ENCODE peak calls at places on chromosome 12, in seven cellular contexts. S, T, J, R, B, I and X are unnamed samples. For H3K9me3, the result is how much of the 10 kb centered on the place peaks cover.

GRCh38 chr12:51822956-51823355 is 25.6 kb downstream of the FIGNL2 start:
- DNase-seq in S (no peak), R (no peak), I (no peak), B (no peak), J (no peak), T (no peak), X (no peak)

GRCh38 chr12:44847888-44848770 is 28.0 kb downstream of the NELL2 start:
- DNase-seq in R (peak), T (no peak), S (no peak), J (no peak), B (no peak), I (no peak), X (no peak)

GRCh38 chr12:117563007-117563406 is 201.6 kb upstream of the NOS1 start:
- DNase-seq in S (no peak), I (no peak), T (no peak), J (no peak), B (no peak), R (no peak), X (no peak)

GRCh38 chr12:124768462-124769165 is 95.0 kb downstream of the SCARB1 start:
- DNase-seq in S (peak), I (no peak), J (no peak), T (no peak), R (no peak), B (peak), X (no peak)

GRCh38 chr12:91178139-91178561 is 4.5 kb downstream of the DCN start:
- DNase-seq in B (peak), S (peak), J (no peak), R (no peak), I (no peak), T (no peak), X (peak)

GRCh38 chr12:112841891-112842290 is 50.3 kb downstream of the RPH3A start:
- DNase-seq in J (no peak), R (no peak), S (no peak), T (no peak), I (no peak), B (peak), X (no peak)

GRCh38 chr12:111393700-111394275 is 11.9 kb upstream of the SH2B3 start:
- DNase-seq in I (no peak), R (no peak), B (peak), S (peak), T (peak), J (no peak), X (no peak)

GRCh38 chr12:97711392-97711791 is 248.8 kb downstream of the RMST start:
- DNase-seq in R (no peak), B (no peak), T (no peak), J (no peak), I (no peak), S (no peak), X (no peak)

GRCh38 chr12:45369065-45369464 is 153.2 kb downstream of the ANO6 start:
- DNase-seq in J (no peak), S (peak), B (peak), R (no peak), I (peak), T (no peak), X (no peak)

GRCh38 chr12:121709478-121709890 is 3.1 kb upstream of the TMEM120B start:
- DNase-seq in B (peak), S (peak), J (no peak), T (no peak), R (no peak), I (no peak), X (no peak)

GRCh38 chr12:107558141-107558815 is 127.3 kb upstream of the PWP1 start:
- DNase-seq in B (no peak), T (no peak), S (no peak), R (no peak), J (no peak), I (no peak), X (no peak)

GRCh38 chr12:122917508-122918227 is 21.7 kb upstream of the VPS37B start:
- DNase-seq in S (peak), T (peak), B (peak), R (no peak), I (no peak), J (peak), X (peak)

GRCh38 chr12:57940052-57940914 is 1.1 kb upstream of the ATP23 start:
- DNase-seq in B (no peak), J (no peak), S (no peak), T (no peak), R (no peak), I (no peak), X (no peak)

GRCh38 chr12:51217968-51218606 is at the start of gene POU6F1:
- DNase-seq in T (peak), I (peak), J (peak), B (peak), R (peak), S (peak), X (peak)

GRCh38 chr12:59446156-59446555 is 149.7 kb upstream of the SLC16A7 start:
- DNase-seq in I (no peak), R (no peak), T (no peak), B (no peak), S (no peak), J (no peak), X (no peak)

GRCh38 chr12:93573552-93574223 is 1.2 kb downstream of the SOCS2 start:
- DNase-seq in S (peak), T (no peak), B (peak), J (peak), R (no peak), I (no peak), X (peak)

GRCh38 chr12:69642531-69642930 is 31.8 kb upstream of the LRRC10 start:
- DNase-seq in T (no peak), S (no peak), R (no peak), J (no peak), I (no peak), B (no peak), X (no peak)
- H3K27ac ChIP-seq in T (no peak), S (no peak), R (no peak), J (no peak), I (no peak), B (no peak), X (no peak)

DNA sequence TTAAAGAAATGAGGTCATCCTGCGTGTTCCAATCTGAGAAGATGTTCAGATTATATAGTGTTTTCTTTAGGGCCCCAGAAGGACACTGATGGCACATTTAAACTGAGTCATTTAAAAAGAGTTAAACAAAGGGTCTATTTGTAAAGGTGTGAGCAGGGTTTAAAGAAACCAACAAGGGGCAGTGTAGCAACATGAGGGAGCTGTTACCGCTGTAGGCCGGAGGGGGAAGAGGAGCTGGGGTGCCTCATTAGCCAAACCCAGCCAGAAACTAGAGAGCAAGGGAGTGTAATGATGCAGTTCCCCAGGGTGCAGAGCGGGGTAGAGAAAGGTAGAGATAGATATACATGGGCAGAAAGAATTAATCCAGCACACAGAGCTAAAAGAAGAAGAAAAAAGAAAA is 160.4 kb downstream of the TBX5 start:
- DNase-seq in I (no peak), R (no peak), B (no peak), J (no peak), T (no peak), S (no peak), X (no peak)
- TF ChIP-seq CTCF in I (peak), R (no peak), B (no peak), J (no peak), T (no peak), S (no peak), X (no peak)

GRCh38 chr12:99619389-99620158 is 28.0 kb upstream of the GARIN6 start:
- DNase-seq in I (peak), B (peak), T (no peak), R (no peak), J (no peak), S (peak), X (peak)
- H3K9me3 ChIP-seq in I (under half), B (under half), T (under half), R (under half), J (under half), S (under half), X (under half)

GRCh38 chr12:41962171-41962572 is 182.5 kb downstream of the GXYLT1 start:
- DNase-seq in I (no peak), S (no peak), R (no peak), J (no peak), B (no peak), T (peak), X (no peak)

GRCh38 chr12:41959271-41959670 is 185.4 kb downstream of the GXYLT1 start:
- DNase-seq in J (no peak), S (no peak), B (no peak), R (no peak), T (no peak), I (no peak), X (no peak)

GRCh38 chr12:41950455-41950854 is 194.2 kb downstream of the GXYLT1 start:
- DNase-seq in J (no peak), S (no peak), T (no peak), B (no peak), I (no peak), R (no peak), X (no peak)

DNA sequence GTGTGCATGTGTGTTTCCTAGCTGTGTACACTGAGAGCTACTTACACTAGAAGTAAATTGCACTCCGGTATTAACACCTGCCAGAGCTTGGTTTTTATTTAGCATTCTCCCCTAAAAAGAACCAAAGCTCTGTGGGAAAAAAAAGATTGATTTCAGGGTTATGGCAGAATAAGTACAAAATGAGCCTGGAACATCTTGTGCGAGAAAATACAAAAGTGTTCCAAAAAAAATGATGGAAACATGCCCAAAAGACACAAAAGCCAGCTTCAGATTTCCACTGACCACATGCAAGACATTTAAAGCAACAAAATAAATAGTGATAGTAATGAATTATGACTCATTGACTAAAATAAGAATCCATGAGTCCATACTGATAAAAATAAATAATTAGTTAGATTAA is 188.3 kb downstream of the GXYLT1 start:
- DNase-seq in R (no peak), S (no peak), T (no peak), B (no peak), J (no peak), I (no peak), X (no peak)
- H3K27ac ChIP-seq in R (no peak), S (no peak), T (no peak), B (no peak), J (no peak), I (no peak), X (no peak)

GRCh38 chr12:977163-977562 is 13.9 kb upstream of the ERC1 start:
- DNase-seq in R (no peak), T (no peak), J (no peak), B (no peak), I (no peak), S (no peak), X (no peak)
- TF ChIP-seq CTCF in R (no peak), T (no peak), J (no peak), B (no peak), I (peak), S (no peak), X (no peak)

GRCh38 chr12:28367993-28368392 is 177.7 kb downstream of the CCDC91 start:
- DNase-seq in J (no peak), S (no peak), B (no peak), I (no peak), R (no peak), T (no peak), X (no peak)
- H3K9me3 ChIP-seq in J (under half), S (under half), B (under half), I (under half), R (under half), T (under half), X (under half)

GRCh38 chr12:80821513-80822000 is 104.8 kb downstream of the MYF5 start:
- DNase-seq in S (no peak), R (no peak), J (no peak), B (no peak), I (no peak), T (no peak), X (no peak)

GRCh38 chr12:80823393-80823792 is 106.7 kb downstream of the MYF5 start:
- DNase-seq in S (no peak), T (no peak), B (no peak), R (no peak), I (no peak), J (no peak), X (no peak)

GRCh38 chr12:80814453-80814852 is 97.7 kb downstream of the MYF5 start:
- DNase-seq in S (no peak), J (no peak), T (no peak), I (no peak), B (no peak), R (no peak), X (no peak)

GRCh38 chr12:80815351-80815750 is 98.6 kb downstream of the MYF5 start:
- DNase-seq in T (no peak), S (peak), I (peak), R (no peak), J (no peak), B (no peak), X (no peak)

GRCh38 chr12:80818878-80819277 is 102.2 kb downstream of the MYF5 start:
- DNase-seq in I (no peak), J (no peak), B (no peak), R (no peak), S (no peak), T (no peak), X (no peak)
- H3K27ac ChIP-seq in I (no peak), J (no peak), B (no peak), R (no peak), S (no peak), T (no peak), X (no peak)

GRCh38 chr12:76032043-76032981 is 736 bp upstream of the PHLDA1 start:
- DNase-seq in S (peak), I (no peak), T (peak), J (peak), B (peak), R (no peak), X (peak)

GRCh38 chr12:76031081-76031413 is 529 bp downstream of the PHLDA1 start:
- DNase-seq in B (peak), S (no peak), I (no peak), T (no peak), J (no peak), R (peak), X (no peak)

GRCh38 chr12:76030378-76031080 is 1.0 kb downstream of the PHLDA1 start:
- DNase-seq in I (no peak), S (peak), T (peak), R (peak), B (no peak), J (peak), X (peak)

GRCh38 chr12:76029982-76030377 is 1.6 kb downstream of the PHLDA1 start:
- DNase-seq in B (peak), R (no peak), J (no peak), S (peak), I (no peak), T (no peak), X (peak)

GRCh38 chr12:76031414-76032042 is at the start of gene PHLDA1:
- DNase-seq in T (peak), J (peak), S (peak), I (peak), R (peak), B (peak), X (peak)
- TF ChIP-seq CTCF in T (peak), J (peak), S (peak), I (peak), R (peak), B (peak), X (peak)

GRCh38 chr12:38152816-38153736 is 163.5 kb upstream of the ALG10B start:
- DNase-seq in S (no peak), B (no peak), J (peak), R (no peak), T (no peak), I (no peak), X (no peak)
- H3K9me3 ChIP-seq in S (half or more), B (under half), J (under half), R (under half), T (under half), I (half or more), X (under half)

DNA sequence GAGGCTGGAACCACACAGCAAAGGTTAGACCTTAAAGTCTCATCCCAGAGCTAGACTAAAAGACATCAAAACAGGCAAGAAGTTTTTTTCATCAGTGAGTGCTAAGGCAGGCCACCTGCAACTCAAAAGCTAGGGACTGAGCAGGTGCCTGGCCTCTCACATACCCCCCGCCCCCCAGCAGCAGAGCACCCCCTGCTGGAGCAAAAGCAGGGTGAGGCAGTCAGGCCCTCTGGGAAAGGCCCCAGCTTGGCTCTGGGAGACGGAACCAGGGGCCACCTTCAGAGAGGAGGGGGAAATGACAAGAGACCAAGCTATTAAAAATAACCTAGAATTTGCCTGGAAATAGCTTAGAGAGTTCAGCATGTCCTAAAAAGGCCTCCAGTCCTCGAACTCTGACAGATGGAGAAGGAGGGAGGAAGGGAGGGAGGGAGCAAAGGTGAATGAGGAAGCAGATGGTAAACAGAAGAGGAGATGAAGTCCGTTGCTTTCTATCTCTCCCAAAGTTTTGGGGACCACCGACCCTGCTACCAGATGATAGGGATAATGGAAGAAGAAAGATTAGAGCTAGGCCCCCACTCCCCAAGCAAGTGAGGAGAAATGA is 1.8 kb downstream of the ITGA7 start:
- DNase-seq in B (no peak), R (no peak), S (no peak), J (peak), I (no peak), T (no peak), X (no peak)
- H3K27ac ChIP-seq in B (no peak), R (no peak), S (no peak), J (no peak), I (no peak), T (peak), X (no peak)